ENCODE peak calls at places on chromosomes 6 and 20, in seven cellular contexts. J is CD4-positive, alpha-beta T cell; F is breast epithelium; O is fibroblast of mammary gland; U is HCT116; T is NB4; Y is GM06990. C is an unnamed sample.

GRCh38 chr6:42313038-42313437 is 95.4 kb upstream of the MRPS10 start:
- DNase-seq in T (no peak), J (no peak), U (no peak), O (peak), Y (no peak), F (no peak), C (peak)

GRCh38 chr6:397604-398003 is 6.1 kb downstream of the IRF4 start:
- DNase-seq in J (no peak), Y (no peak), O (no peak), T (no peak), U (no peak), F (no peak), C (no peak)

GRCh38 chr6:141398954-141399353 is 733.8 kb upstream of the GJE1 start:
- DNase-seq in J (no peak), U (no peak), F (no peak), T (no peak), O (peak), Y (no peak), C (no peak)

GRCh38 chr20:44117296-44118184 is 69.4 kb downstream of the JPH2 start:
- DNase-seq in J (no peak), T (peak), O (no peak), F (no peak), Y (no peak), U (no peak), C (no peak)

GRCh38 chr6:145247677-145248419 is 487.5 kb downstream of the EPM2A start:
- DNase-seq in T (peak), Y (no peak), O (peak), F (no peak), U (no peak), J (no peak), C (peak)

GRCh38 chr6:154167163-154167562 is 128.1 kb downstream of the OPRM1 start:
- DNase-seq in Y (no peak), J (no peak), F (no peak), T (peak), O (no peak), U (no peak), C (no peak)

GRCh38 chr6:157867981-157868380 is 44.9 kb downstream of the SNX9 start:
- DNase-seq in F (no peak), J (no peak), T (no peak), O (no peak), U (no peak), Y (no peak), C (no peak)

GRCh38 chr6:86738078-86738477 is 199.2 kb upstream of the HTR1E start:
- DNase-seq in J (no peak), U (no peak), O (no peak), Y (no peak), T (no peak), F (no peak), C (no peak)

GRCh38 chr6:143545976-143546547 is 34.5 kb upstream of the FUCA2 start:
- DNase-seq in F (no peak), T (no peak), O (no peak), U (no peak), J (no peak), Y (no peak), C (peak)

GRCh38 chr20:11686900-11687543 is 230.7 kb upstream of the BTBD3 start:
- DNase-seq in U (no peak), O (no peak), Y (no peak), T (no peak), F (no peak), J (no peak), C (peak)

DNA sequence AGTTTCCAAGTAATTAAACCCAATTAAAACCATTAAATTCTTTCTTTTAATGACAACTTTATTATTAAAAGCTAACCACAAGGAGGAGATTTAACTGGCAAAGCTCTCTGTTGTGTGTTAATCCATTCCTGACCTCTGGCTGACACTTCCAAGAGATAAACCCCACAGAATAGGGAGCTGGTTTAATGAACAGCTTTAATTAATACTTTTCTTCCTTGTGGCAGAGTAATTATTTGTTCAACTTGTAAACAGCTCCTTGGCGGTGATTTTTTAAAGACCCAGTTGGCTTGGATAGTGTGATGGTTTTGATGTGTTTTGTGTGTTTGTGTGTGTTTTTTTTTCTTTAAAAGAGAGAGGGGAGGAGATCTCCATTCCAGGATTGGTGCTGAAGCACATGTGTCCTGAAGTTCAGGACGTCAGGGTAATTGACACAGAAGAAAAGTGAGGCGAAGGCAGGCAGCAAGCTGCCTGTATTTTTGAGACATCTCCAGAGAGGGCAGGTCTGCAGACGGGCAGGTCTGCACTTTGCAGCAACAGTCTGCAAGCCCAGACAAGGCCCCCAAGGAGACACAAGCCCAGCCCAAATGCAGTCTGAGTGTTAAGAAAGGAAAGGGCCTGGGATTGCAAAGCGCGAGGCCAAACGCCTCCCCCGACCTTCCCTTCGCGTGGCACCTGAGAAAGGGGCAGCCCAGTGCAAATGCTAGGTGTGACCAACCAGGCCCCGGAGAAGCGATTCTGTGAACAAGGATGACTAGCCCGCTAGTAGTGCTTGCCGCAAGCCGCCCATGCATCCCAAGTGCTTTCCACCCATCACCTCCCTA is 230.7 kb downstream of the ZMYND8 start:
- DNase-seq in U (no peak), J (no peak), Y (no peak), O (peak), T (peak), F (peak), C (peak)
- TF ChIP-seq CTCF in U (no peak), J (no peak), Y (no peak), O (no peak), T (no peak), F (no peak), C (no peak)

GRCh38 chr6:138416201-138416600 is 12.2 kb downstream of the HEBP2 start:
- DNase-seq in J (no peak), U (no peak), F (no peak), O (no peak), T (no peak), Y (no peak), C (peak)

GRCh38 chr6:138420356-138420755 is 16.3 kb downstream of the HEBP2 start:
- DNase-seq in F (no peak), O (no peak), U (no peak), Y (no peak), T (no peak), J (no peak), C (no peak)

GRCh38 chr6:138419766-138420165 is 15.7 kb downstream of the HEBP2 start:
- DNase-seq in U (no peak), O (no peak), J (no peak), T (no peak), F (no peak), Y (no peak), C (no peak)

GRCh38 chr6:138417493-138418117 is 13.6 kb downstream of the HEBP2 start:
- DNase-seq in J (no peak), F (no peak), O (no peak), U (no peak), T (no peak), Y (no peak), C (no peak)

DNA sequence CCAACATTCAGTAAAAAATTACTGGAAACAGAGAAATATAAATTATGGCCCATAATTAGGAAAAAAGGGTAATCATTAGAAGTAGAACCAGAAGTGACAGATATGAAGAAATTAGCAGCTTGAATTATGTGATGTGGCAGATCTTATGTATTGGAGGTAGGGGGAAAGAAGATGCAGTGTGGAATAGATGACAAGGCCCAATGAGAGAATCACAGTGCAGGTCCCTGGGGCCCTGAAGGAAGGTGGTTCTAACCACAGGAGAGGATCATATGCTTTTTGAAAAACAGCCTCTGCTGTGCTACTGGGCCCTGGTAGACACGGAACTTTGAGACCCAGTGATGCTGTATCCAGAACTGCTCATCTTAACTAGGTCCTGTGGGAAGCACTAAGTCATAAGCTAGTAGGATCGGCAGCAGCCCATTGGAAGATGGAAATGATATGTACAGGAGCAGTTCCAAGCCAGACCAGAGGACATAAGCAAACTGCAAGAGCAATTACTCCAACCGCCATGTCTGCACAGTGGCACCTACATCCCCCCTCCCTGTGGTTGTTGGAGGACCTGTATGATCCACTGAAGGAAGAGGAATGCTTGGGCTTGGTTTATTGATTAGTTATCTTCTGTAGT is 14.2 kb downstream of the HEBP2 start:
- DNase-seq in O (no peak), F (no peak), U (no peak), Y (no peak), J (no peak), T (no peak), C (no peak)
- TF ChIP-seq CTCF in O (no peak), F (no peak), U (no peak), Y (no peak), J (no peak), T (no peak), C (no peak)

GRCh38 chr6:1561355-1561754 is 48.4 kb upstream of the FOXC1 start:
- DNase-seq in F (no peak), T (no peak), U (no peak), O (no peak), Y (no peak), J (no peak), C (no peak)
- TF ChIP-seq CTCF in F (no peak), T (no peak), U (no peak), O (no peak), Y (no peak), J (no peak), C (no peak)

DNA sequence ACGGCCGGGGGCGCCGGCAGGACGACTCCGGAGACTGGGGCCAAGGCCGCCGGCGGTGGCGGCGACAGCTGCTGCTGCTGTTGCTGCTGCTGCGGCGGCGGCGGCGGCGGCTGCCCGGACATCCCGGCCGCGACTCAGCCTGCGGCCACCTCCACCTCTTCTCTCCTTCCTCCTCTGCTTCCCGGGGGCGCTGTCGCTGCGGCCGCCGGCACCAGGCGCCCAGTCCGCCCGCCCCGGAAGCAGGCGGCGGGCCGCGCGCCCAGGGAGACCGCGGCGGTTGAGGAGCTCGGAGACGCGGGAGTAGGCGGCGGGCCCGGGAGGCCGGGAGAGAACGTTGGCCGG is 280 bp downstream of the RANBP9 start:
- DNase-seq in F (no peak), U (no peak), Y (no peak), T (peak), O (no peak), J (peak), C (no peak)
- TF ChIP-seq CTCF in F (no peak), U (no peak), Y (peak), T (no peak), O (no peak), J (no peak), C (peak)

GRCh38 chr6:156416392-156416791 is 360.8 kb upstream of the ARID1B start:
- DNase-seq in Y (no peak), J (no peak), U (no peak), F (no peak), O (no peak), T (no peak), C (no peak)
- TF ChIP-seq CTCF in Y (no peak), J (no peak), U (no peak), F (no peak), O (no peak), T (no peak), C (no peak)